ENCODE peak calls at places on chromosomes 7 and 10, in four cellular contexts. F, Z, H and Q are unnamed samples.

GRCh38 chr7:885893-886625 is 9.7 kb downstream of the GET4 start:
- DNase-seq in Z (no peak), F (no peak), H (no peak), Q (no peak)

GRCh38 chr10:73813333-73813732 is 1.9 kb upstream of the NDST2 start:
- DNase-seq in Z (no peak), F (no peak), H (no peak), Q (no peak)

GRCh38 chr10:62082729-62083412 is 181.4 kb downstream of the ARID5B start:
- DNase-seq in Z (peak), H (no peak), F (no peak), Q (no peak)

GRCh38 chr7:106354822-106355221 is 70.0 kb upstream of the NAMPT start:
- DNase-seq in Z (no peak), H (no peak), F (no peak), Q (no peak)

GRCh38 chr7:106166651-106167342 is 54.7 kb upstream of the SYPL1 start:
- DNase-seq in H (no peak), F (peak), Z (no peak), Q (no peak)

GRCh38 chr7:75931676-75932075 is 16.7 kb downstream of the POR start:
- DNase-seq in H (no peak), F (no peak), Z (no peak), Q (no peak)

GRCh38 chr10:61301560-61301959 is 151.6 kb downstream of the TMEM26 start:
- DNase-seq in F (no peak), H (no peak), Z (no peak), Q (no peak)

GRCh38 chr7:22330903-22331302 is 26.1 kb downstream of the RAPGEF5 start:
- DNase-seq in Z (no peak), F (no peak), H (no peak), Q (no peak)

GRCh38 chr10:86099542-86100334 is 266.9 kb downstream of the GRID1 start:
- DNase-seq in H (no peak), Z (no peak), F (no peak), Q (no peak)

GRCh38 chr7:138935438-138936079 is 45.6 kb downstream of the KIAA1549 start:
- DNase-seq in Z (no peak), H (no peak), F (peak), Q (no peak)

GRCh38 chr10:111119637-111120036 is 42.8 kb downstream of the ADRA2A start:
- DNase-seq in F (no peak), Z (no peak), H (no peak), Q (no peak)

GRCh38 chr7:100890640-100891521 is 1.4 kb upstream of the UFSP1 start:
- DNase-seq in Z (no peak), H (no peak), F (no peak), Q (no peak)

GRCh38 chr7:79692015-79692414 is 238.5 kb upstream of the MAGI2 start:
- DNase-seq in F (no peak), Z (no peak), H (no peak), Q (no peak)

GRCh38 chr7:130875265-130875741 is 141.3 kb upstream of the KLF14 start:
- DNase-seq in H (no peak), Z (no peak), F (no peak), Q (no peak)

GRCh38 chr7:151012921-151013347 is 11.4 kb downstream of the ATG9B start:
- DNase-seq in H (no peak), F (no peak), Z (no peak), Q (no peak)

GRCh38 chr10:62374862-62375710 is 917 bp downstream of the ZNF365 start:
- DNase-seq in H (no peak), Z (no peak), F (peak), Q (no peak)

GRCh38 chr7:155489862-155490696 is 32.1 kb downstream of the EN2 start:
- DNase-seq in H (no peak), Z (no peak), F (no peak), Q (no peak)

GRCh38 chr10:33306126-33306525 is 28.3 kb downstream of the NRP1 start:
- DNase-seq in H (no peak), F (no peak), Z (no peak), Q (no peak)

GRCh38 chr7:131235489-131236317 is 92.0 kb upstream of the MKLN1 start:
- DNase-seq in F (peak), Z (peak), H (no peak), Q (peak)

GRCh38 chr10:9510626-9511025 is 1456.1 kb downstream of the GATA3 start:
- DNase-seq in F (no peak), Z (no peak), H (no peak), Q (no peak)

GRCh38 chr7:108455833-108456677 is at the start of gene NRCAM:
- DNase-seq in Z (no peak), F (no peak), H (peak), Q (no peak)

GRCh38 chr10:125448596-125448995 is 234.4 kb downstream of the TEX36 start:
- DNase-seq in H (no peak), F (no peak), Z (no peak), Q (no peak)

GRCh38 chr10:74794531-74794930 is 31.9 kb upstream of the KAT6B start:
- DNase-seq in H (no peak), Z (no peak), F (no peak), Q (no peak)

GRCh38 chr10:6753644-6754043 is 173.6 kb upstream of the PRKCQ start:
- DNase-seq in H (no peak), Z (no peak), F (no peak), Q (no peak)